ENCODE peak calls at places on chromosomes 11 and 22, in four cellular contexts. I, C, Y and Z are unnamed samples.

GRCh38 chr11:93476796-93477195 is 66.4 kb downstream of the SMCO4 start:
- DNase-seq in I (no peak), C (no peak), Y (no peak), Z (no peak)

GRCh38 chr11:429391-429790 is 12.4 kb downstream of the ANO9 start:
- DNase-seq in I (no peak), C (no peak), Y (peak), Z (no peak)

GRCh38 chr22:44203203-44203602 is 22.5 kb downstream of the PARVG start:
- DNase-seq in I (no peak), C (no peak), Y (no peak), Z (no peak)

GRCh38 chr11:7252683-7253213 is 1.0 kb downstream of the SYT9 start:
- DNase-seq in I (no peak), C (no peak), Y (peak), Z (no peak)

GRCh38 chr11:2779499-2779980 is 79.7 kb upstream of the KCNQ1OT1 start:
- DNase-seq in I (no peak), C (no peak), Y (no peak), Z (no peak)

GRCh38 chr11:63017306-63017974 is 1.8 kb upstream of the SLC22A8 start:
- DNase-seq in I (peak), C (no peak), Y (no peak), Z (no peak)

GRCh38 chr11:69642549-69642912 is 1.6 kb downstream of the CCND1 start:
- DNase-seq in I (peak), C (no peak), Y (no peak), Z (peak)

GRCh38 chr11:125110996-125111340 is 458 bp downstream of the TMEM218 start:
- DNase-seq in I (no peak), C (peak), Y (no peak), Z (no peak)

GRCh38 chr11:1948389-1948788 is 1.3 kb downstream of the MRPL23 start:
- DNase-seq in I (no peak), C (no peak), Y (no peak), Z (no peak)

GRCh38 chr11:109612481-109612880 is 190.5 kb downstream of the C11orf87 start:
- DNase-seq in I (no peak), C (no peak), Y (no peak), Z (no peak)

GRCh38 chr11:94771390-94771789 is 3.2 kb downstream of the AMOTL1 start:
- DNase-seq in I (no peak), C (no peak), Y (no peak), Z (no peak)

GRCh38 chr11:70628881-70629844 is 230.8 kb downstream of the CTTN start:
- DNase-seq in I (no peak), C (no peak), Y (peak), Z (no peak)

GRCh38 chr22:36010913-36011312 is 17.7 kb downstream of the RBFOX2 start:
- DNase-seq in I (peak), C (peak), Y (no peak), Z (no peak)

GRCh38 chr11:93727985-93728791 is 13.1 kb downstream of the TAF1D start:
- DNase-seq in I (no peak), C (no peak), Y (no peak), Z (no peak)

GRCh38 chr22:26718905-26719304 is 61.5 kb downstream of the MIAT start:
- DNase-seq in I (peak), C (peak), Y (no peak), Z (no peak)

GRCh38 chr11:133785795-133786194 is 59.5 kb downstream of the SPATA19 start:
- DNase-seq in I (no peak), C (no peak), Y (no peak), Z (no peak)

GRCh38 chr22:47291565-47292495 is 529.4 kb downstream of the TBC1D22A start:
- DNase-seq in I (no peak), C (no peak), Y (no peak), Z (peak)

GRCh38 chr11:97934572-97935208 is 1086.1 kb upstream of the CNTN5 start:
- DNase-seq in I (no peak), C (no peak), Y (no peak), Z (no peak)

GRCh38 chr11:128291835-128292234 is 295.5 kb downstream of the ETS1 start:
- DNase-seq in I (no peak), C (no peak), Y (peak), Z (no peak)

GRCh38 chr22:44625421-44625760 is 76.6 kb upstream of the PRR5 start:
- DNase-seq in I (no peak), C (no peak), Y (no peak), Z (no peak)

GRCh38 chr11:117823941-117824420 is 563 bp downstream of the FXYD2 start:
- DNase-seq in I (peak), C (no peak), Y (peak), Z (peak)